ENCODE peak calls at places on chromosomes 5 and 9, in six cellular contexts. K is GM13976, P is AG04450, F is ascending aorta, H is OCI-LY7, J is A549. O is an unnamed sample.
A peak's percentile ranks its signal among the peaks of the same experiment; 100 is the strongest.

GRCh38 chr9:116549786-116550660 is 137.1 kb upstream of the TRIM32 start:
- DNase-seq in K (no peak), P (no peak), F (no peak), H (no peak), J (no peak), O (no peak)

GRCh38 chr5:169637856-169638190 is 748 bp downstream of the DOCK2 start:
- DNase-seq in K (peak; percentile 72), P (no peak), F (no peak), H (peak; percentile 86), J (no peak), O (peak; percentile 92)

GRCh38 chr5:127950707-127951356 is 132.7 kb upstream of the SLC12A2 start:
- DNase-seq in K (no peak), P (no peak), F (no peak), H (no peak), J (no peak), O (no peak)

GRCh38 chr9:125405938-125406811 is 144.5 kb downstream of the GAPVD1 start:
- DNase-seq in K (no peak), P (no peak), F (no peak), H (no peak), J (no peak), O (no peak)

GRCh38 chr5:78327761-78328510 is 32.5 kb upstream of the SCAMP1 start:
- DNase-seq in K (no peak), P (no peak), F (no peak), H (no peak), J (no peak), O (no peak)

GRCh38 chr5:1732955-1733354 is 66.7 kb downstream of the MRPL36 start:
- DNase-seq in K (no peak), P (no peak), F (no peak), H (no peak), J (no peak), O (no peak)

GRCh38 chr5:124124711-124125229 is 612.8 kb downstream of the CSNK1G3 start:
- DNase-seq in K (no peak), P (no peak), F (no peak), H (no peak), J (no peak), O (no peak)

GRCh38 chr5:136525546-136525945 is 160.2 kb upstream of the TRPC7 start:
- DNase-seq in K (no peak), P (no peak), F (no peak), H (no peak), J (no peak), O (no peak)

GRCh38 chr5:154288145-154288544 is 97.6 kb downstream of the GALNT10 start:
- DNase-seq in K (no peak), P (no peak), F (no peak), H (no peak), J (no peak), O (no peak)

GRCh38 chr9:11204521-11204920 is 591.7 kb upstream of the PTPRD start:
- DNase-seq in K (no peak), P (no peak), F (no peak), H (no peak), J (no peak), O (no peak)

GRCh38 chr9:123456011-123456410 is 100.0 kb downstream of the CRB2 start:
- DNase-seq in K (no peak), P (no peak), F (no peak), H (no peak), J (no peak), O (no peak)

GRCh38 chr9:21994996-21995651 is 533 bp downstream of the CDKN2B-AS1 start:
- DNase-seq in K (peak; percentile 90), P (no peak), F (no peak), H (peak; percentile 93), J (no peak), O (peak; percentile 85)

GRCh38 chr5:106376522-106376921 is 1294.2 kb downstream of the EFNA5 start:
- DNase-seq in K (no peak), P (no peak), F (no peak), H (no peak), J (no peak), O (no peak)

GRCh38 chr9:136225366-136225747 is 20.3 kb downstream of the QSOX2 start:
- DNase-seq in K (no peak), P (no peak), F (no peak), H (peak; percentile 94), J (no peak), O (no peak)

GRCh38 chr9:20650750-20651299 is 28.5 kb upstream of the MLLT3 start:
- DNase-seq in K (no peak), P (no peak), F (no peak), H (no peak), J (no peak), O (no peak)

DNA sequence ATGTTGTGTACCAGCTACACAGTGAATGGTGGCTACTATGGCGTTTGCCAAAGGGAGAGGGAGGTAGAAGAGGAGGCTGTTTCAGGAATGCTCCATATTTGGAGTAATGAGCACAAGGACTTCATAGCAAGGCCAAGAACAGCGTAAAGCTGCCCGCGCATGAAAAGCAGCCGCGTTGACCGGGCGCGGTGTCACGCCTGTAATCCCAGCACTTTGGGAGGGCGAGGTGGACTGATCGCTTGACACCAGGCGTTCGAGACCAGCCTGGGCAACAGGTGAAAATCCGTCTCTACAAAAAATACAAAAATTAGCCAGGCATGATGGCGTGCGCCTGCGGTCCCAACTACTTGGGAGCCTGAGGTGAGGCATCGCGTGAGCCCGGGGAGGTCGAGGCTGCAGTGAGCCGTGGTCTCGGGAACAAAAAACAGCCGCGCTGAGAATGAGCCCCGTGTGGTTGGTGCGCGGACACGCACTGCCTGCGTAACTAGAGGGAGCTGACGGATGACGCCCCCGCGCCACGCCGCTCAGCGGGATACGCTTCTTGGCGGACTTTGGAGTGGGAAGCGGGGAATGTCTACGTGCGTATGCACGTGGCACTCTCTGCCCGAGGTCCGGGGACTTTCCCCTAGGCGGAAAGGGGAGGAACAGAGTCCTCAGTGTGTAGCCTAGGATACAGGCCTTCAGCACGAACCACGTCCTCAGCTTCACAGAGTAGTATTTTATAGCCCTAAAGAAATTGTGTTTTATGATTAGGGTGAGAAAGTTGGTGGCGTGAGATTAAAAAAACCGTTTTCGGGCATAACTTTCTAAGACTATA is at the start of gene RMRP:
- DNase-seq in K (peak; percentile 93), P (peak; percentile 99), F (peak; percentile 90), H (peak; percentile 96), J (peak; percentile 98), O (peak; percentile 97)
- TF ChIP-seq CTCF in K (no peak), P (peak; percentile 34), F (peak; percentile 56), H (peak; percentile 27), J (no peak), O (no peak)

DNA sequence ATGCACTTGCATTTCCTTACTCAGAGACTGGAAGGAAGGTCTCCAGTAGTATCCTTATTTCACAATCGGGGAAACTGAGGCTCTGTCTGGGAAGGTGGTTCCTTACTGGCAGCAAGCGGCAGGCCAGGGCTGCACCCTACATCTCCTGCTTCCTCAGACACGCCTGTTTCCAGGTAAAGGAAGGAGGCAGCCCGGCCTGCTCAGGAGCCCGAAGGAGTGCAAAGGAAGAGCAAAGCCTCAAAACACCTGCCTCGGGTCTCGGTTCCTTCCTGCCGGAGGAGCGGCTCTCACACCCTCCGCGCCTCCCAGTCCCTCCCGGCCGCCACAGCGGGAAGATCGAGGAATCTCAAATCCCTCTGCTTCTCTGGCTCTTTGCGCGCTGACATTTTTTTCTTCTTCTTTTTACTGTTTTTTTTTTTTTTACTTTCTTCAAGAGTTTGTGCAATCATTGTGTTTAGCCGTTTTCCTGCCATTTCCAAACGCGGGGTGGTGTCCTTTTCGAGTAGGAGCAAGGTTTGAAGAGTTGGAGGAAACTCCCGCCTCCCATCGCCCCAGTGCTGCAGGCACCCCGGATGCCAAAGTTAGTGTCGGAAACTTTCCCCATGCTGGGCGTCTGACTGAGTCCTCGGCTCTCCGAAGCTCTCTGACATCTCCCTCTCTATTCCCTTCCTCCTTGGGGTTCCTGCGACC is 1.0 kb downstream of the GGTA1 start:
- DNase-seq in K (peak; percentile 44), P (no peak), F (no peak), H (peak; percentile 13), J (peak; percentile 55), O (peak; percentile 10)
- TF ChIP-seq CTCF in K (no peak), P (no peak), F (no peak), H (no peak), J (peak; percentile 19), O (peak; percentile 15)

GRCh38 chr5:109819878-109820277 is 130.2 kb downstream of the MAN2A1 start:
- DNase-seq in K (no peak), P (no peak), F (no peak), H (no peak), J (no peak), O (no peak)
- TF ChIP-seq CTCF in K (no peak), P (no peak), F (no peak), H (peak; percentile 49), J (no peak), O (no peak)

GRCh38 chr9:122206118-122207046 is 22.4 kb downstream of the LHX6 start:
- DNase-seq in K (no peak), P (peak; percentile 37), F (no peak), H (no peak), J (no peak), O (no peak)
- TF ChIP-seq CTCF in K (no peak), P (no peak), F (no peak), H (no peak), J (no peak), O (no peak)

DNA sequence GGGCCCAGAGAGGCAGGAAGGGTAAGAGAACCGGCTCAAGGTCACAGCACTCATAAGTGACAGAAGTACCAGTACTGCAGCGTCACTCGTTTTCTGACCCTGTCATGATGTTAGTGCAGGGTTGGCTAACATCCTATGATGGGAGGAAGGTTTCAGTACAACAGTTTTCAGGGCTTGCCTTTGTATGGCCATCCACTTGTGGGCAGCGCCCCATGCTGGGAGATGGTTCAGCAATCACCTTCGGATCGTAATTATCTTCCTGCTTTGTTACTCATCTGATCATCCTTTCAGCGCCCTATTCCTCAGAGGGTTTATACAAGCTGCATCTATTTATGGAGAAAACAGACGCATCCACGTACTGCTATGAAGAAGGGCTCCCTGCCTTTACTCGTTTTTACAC is 2.4 kb downstream of the MAP1B start:
- DNase-seq in K (no peak), P (no peak), F (no peak), H (no peak), J (peak; percentile 32), O (no peak)
- TF ChIP-seq CTCF in K (no peak), P (no peak), F (no peak), H (no peak), J (peak; percentile 44), O (no peak)